ENCODE peak calls at places on chromosomes 12 and 14, in five cellular contexts. I is IMR-90, V is H1, K is mesendoderm, B is mesenchymal stem cell. J is an unnamed sample. For H3K36me3, the result is how much of the 10 kb centered on the place peaks cover.

GRCh38 chr12:92899388-92900001 is 29.6 kb downstream of the EEA1 start:
- DNase-seq in I (peak), V (peak), K (peak), B (peak), J (no peak)

GRCh38 chr12:78929075-78929418 is 64.5 kb downstream of the SYT1 start:
- DNase-seq in I (no peak), V (no peak), K (no peak), B (no peak), J (no peak)

GRCh38 chr12:116266220-116266619 is 11.3 kb downstream of the MED13L start:
- DNase-seq in I (peak), V (no peak), K (peak), B (peak), J (no peak)

GRCh38 chr14:31572955-31573354 is 11.8 kb downstream of the NUBPL start:
- DNase-seq in I (no peak), V (no peak), K (no peak), B (peak), J (no peak)

GRCh38 chr12:55935742-55936151 is 4.8 kb downstream of the DGKA start:
- DNase-seq in I (no peak), V (no peak), K (no peak), B (no peak), J (no peak)

GRCh38 chr12:16609140-16609539 is 3.2 kb upstream of the LMO3 start:
- DNase-seq in I (no peak), V (no peak), K (no peak), B (no peak), J (no peak)

GRCh38 chr14:99320621-99321235 is 48.7 kb upstream of the BCL11B start:
- DNase-seq in I (no peak), V (no peak), K (no peak), B (no peak), J (no peak)

GRCh38 chr14:93522221-93522620 is 91.5 kb downstream of the UNC79 start:
- DNase-seq in I (no peak), V (no peak), K (no peak), B (no peak), J (no peak)

GRCh38 chr12:123941485-123942276 is 30.9 kb downstream of the CCDC92 start:
- DNase-seq in I (no peak), V (no peak), K (no peak), B (no peak), J (no peak)

GRCh38 chr12:106645074-106645421 is 62.2 kb downstream of the RFX4 start:
- DNase-seq in I (no peak), V (no peak), K (no peak), B (no peak), J (no peak)

GRCh38 chr12:79482921-79483320 is 207.8 kb downstream of the PAWR start:
- DNase-seq in I (no peak), V (no peak), K (no peak), B (no peak), J (no peak)

GRCh38 chr14:22802860-22803562 is 12.2 kb downstream of the SLC7A7 start:
- DNase-seq in I (peak), V (no peak), K (no peak), B (no peak), J (no peak)

GRCh38 chr12:115337693-115338543 is 653.9 kb upstream of the TBX3 start:
- DNase-seq in I (peak), V (no peak), K (peak), B (peak), J (no peak)

GRCh38 chr12:991350-992278 is 591 bp downstream of the ERC1 start:
- DNase-seq in I (peak), V (no peak), K (peak), B (peak), J (no peak)

GRCh38 chr14:79597561-79597960 is 613.7 kb downstream of the DIO2 start:
- DNase-seq in I (peak), V (no peak), K (no peak), B (peak), J (no peak)

GRCh38 chr12:27424631-27425230 is 21.8 kb upstream of the SMCO2 start:
- DNase-seq in I (peak), V (no peak), K (peak), B (peak), J (no peak)

GRCh38 chr12:121939992-121940766 is 21.8 kb downstream of the CFAP251 start:
- DNase-seq in I (no peak), V (no peak), K (peak), B (no peak), J (no peak)

GRCh38 chr12:107468182-107468581 is 217.4 kb upstream of the PWP1 start:
- DNase-seq in I (peak), V (no peak), K (no peak), B (no peak), J (no peak)

GRCh38 chr14:44030963-44031362 is 476.1 kb downstream of the FSCB start:
- DNase-seq in I (no peak), V (no peak), K (peak), B (no peak), J (peak)

GRCh38 chr12:130761537-130762318 is 45.6 kb upstream of the RIMBP2 start:
- DNase-seq in I (peak), V (no peak), K (peak), B (peak), J (peak)

GRCh38 chr14:103735815-103736545 is 20.4 kb downstream of the ZFYVE21 start:
- DNase-seq in I (no peak), V (no peak), K (no peak), B (no peak), J (no peak)

GRCh38 chr12:34291001-34291400 is 268.7 kb downstream of the ALG10 start:
- DNase-seq in I (no peak), V (no peak), K (no peak), B (no peak), J (no peak)

GRCh38 chr14:53608369-53608768 is 348.3 kb downstream of the BMP4 start:
- DNase-seq in I (no peak), V (no peak), K (no peak), B (no peak), J (no peak)

GRCh38 chr14:95683793-95684192 is 2.4 kb upstream of the TCL1B start:
- DNase-seq in I (no peak), V (no peak), K (peak), B (no peak), J (no peak)

GRCh38 chr12:57803317-57803893 is 15.1 kb downstream of the AVIL start:
- DNase-seq in I (peak), V (peak), K (peak), B (peak), J (no peak)

GRCh38 chr14:64675246-64675645 is 29.0 kb upstream of the PLEKHG3 start:
- DNase-seq in I (no peak), V (no peak), K (no peak), B (no peak), J (no peak)

GRCh38 chr12:13864081-13864673 is 117.2 kb downstream of the GRIN2B start:
- DNase-seq in I (peak), V (peak), K (peak), B (peak), J (peak)

GRCh38 chr14:100387450-100387849 is 64.3 kb downstream of the SLC25A47 start:
- DNase-seq in I (no peak), V (no peak), K (no peak), B (no peak), J (no peak)

GRCh38 chr14:21087294-21088091 is 11.0 kb downstream of the ZNF219 start:
- DNase-seq in I (peak), V (no peak), K (peak), B (peak), J (peak)

GRCh38 chr14:37588667-37588955 is 6.4 kb downstream of the FOXA1 start:
- DNase-seq in I (no peak), V (no peak), K (no peak), B (peak), J (no peak)

GRCh38 chr14:90184094-90184493 is 72.3 kb upstream of the PSMC1 start:
- DNase-seq in I (no peak), V (no peak), K (no peak), B (no peak), J (no peak)

GRCh38 chr12:96136129-96136528 is 58.0 kb upstream of the ELK3 start:
- DNase-seq in I (peak), V (no peak), K (peak), B (peak), J (no peak)

GRCh38 chr12:47736877-47737676 is 11.8 kb upstream of the ENDOU start:
- DNase-seq in I (peak), V (no peak), K (no peak), B (peak), J (no peak)

GRCh38 chr14:104821971-104822608 is 21.2 kb downstream of the ZBTB42 start:
- DNase-seq in I (no peak), V (no peak), K (no peak), B (no peak), J (no peak)

GRCh38 chr14:52618602-52619001 is 66.0 kb downstream of the GPR137C start:
- DNase-seq in I (no peak), V (no peak), K (no peak), B (no peak), J (no peak)

GRCh38 chr12:70365648-70366518 is at the start of gene KCNMB4:
- DNase-seq in I (peak), V (peak), K (peak), B (peak), J (peak)

GRCh38 chr12:52062167-52063080 is 7.4 kb upstream of the ATG101 start:
- DNase-seq in I (no peak), V (no peak), K (no peak), B (peak), J (no peak)

GRCh38 chr12:104094284-104094683 is 30.0 kb downstream of the HCFC2 start:
- DNase-seq in I (peak), V (no peak), K (no peak), B (peak), J (no peak)
- H2BK120ac ChIP-seq in I (peak), V (no peak), K (no peak), B (no peak), J (no peak)

GRCh38 chr12:68807576-68808387 is at the start of gene MDM2:
- DNase-seq in I (peak), V (peak), K (peak), B (peak), J (peak)
- H2BK15ac ChIP-seq in I (peak), V (no peak), K (no peak), B (peak), J (peak)

DNA sequence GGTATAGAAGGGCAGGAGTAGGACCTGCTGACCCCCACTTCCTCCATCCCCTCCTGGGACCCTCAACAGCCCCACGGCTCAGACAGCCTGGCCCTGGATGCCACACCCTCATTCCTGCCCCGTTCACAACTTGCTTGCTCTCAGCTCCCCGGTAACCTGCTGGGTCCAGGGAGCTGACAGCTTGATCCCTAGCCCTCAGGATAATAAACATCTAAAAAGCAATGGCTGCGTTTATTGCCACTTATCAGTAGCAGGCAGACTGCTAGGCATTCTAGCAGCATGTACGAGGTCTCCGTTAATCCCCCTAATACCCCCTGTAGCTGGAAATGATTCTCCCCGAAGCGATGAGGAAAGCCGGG is 24.3 kb upstream of the RPLP0 start:
- DNase-seq in I (no peak), V (no peak), K (peak), B (no peak), J (no peak)
- H3K36me3 ChIP-seq in I (under half), V (under half), K (under half), B (half or more), J (under half)

DNA sequence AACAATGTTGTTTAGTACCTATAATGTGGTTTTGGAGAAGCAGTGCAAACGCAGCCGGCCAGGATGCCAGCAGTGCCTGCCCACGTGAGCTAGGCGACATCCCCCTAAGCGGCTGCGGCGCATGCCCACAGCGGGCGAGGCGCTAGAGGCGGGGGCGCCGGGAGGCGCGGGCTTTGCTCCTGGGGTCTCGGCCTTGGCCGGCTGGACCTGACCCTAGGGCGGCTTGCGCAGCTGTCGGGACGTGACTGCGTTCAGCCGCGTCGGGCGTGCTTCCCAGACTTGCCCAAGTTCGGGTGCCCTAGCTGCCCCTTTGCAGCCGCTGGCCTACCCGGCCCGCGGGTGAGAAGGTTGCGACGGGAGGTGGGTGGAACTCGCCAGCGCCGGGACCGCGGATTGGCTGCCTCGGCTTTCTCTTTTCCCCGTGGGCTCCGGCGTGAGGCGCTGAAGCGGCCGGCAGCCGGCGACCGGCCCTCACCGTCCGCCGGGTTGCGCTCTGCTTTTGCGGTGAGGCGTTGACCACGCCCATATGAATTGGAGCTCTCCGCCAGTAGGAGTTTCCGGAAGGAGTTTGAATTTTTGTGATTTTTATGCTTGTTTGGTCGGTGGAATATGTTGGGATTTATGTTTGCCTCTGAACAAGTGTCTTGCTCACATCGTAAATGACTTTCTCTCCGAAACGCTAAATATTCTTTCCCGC is at the start of gene TMEM19:
- DNase-seq in I (peak), V (peak), K (peak), B (peak), J (peak)
- H2BK120ac ChIP-seq in I (peak), V (no peak), K (no peak), B (peak), J (peak)

GRCh38 chr12:120388711-120389431 is 19.9 kb upstream of the MSI1 start:
- DNase-seq in I (no peak), V (peak), K (peak), B (no peak), J (peak)
- H2BK15ac ChIP-seq in I (no peak), V (no peak), K (no peak), B (no peak), J (no peak)

DNA sequence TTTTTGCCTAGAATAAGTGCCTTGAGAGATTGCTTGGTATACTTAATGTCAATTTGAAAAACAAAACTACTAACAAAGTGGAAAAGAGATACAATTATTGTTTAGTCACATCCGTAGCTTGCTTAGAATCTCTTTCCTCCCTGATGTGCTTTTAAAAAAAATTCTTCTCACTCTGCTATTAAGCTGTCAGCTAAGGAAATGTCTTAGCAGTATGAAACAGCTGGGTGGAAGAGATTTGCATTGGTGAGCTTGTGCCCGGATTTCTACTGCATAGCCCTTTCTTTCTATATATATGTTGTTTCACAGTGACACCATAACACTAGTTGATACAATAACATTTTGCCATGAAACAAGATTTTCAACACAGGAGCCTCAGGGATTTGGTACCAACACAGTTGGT is 229.4 kb upstream of the RGS6 start:
- DNase-seq in I (no peak), V (no peak), K (no peak), B (peak), J (no peak)
- H3K36me3 ChIP-seq in I (under half), V (under half), K (under half), B (under half), J (under half)

GRCh38 chr14:88130057-88130432 is 125.1 kb downstream of the GPR65 start:
- DNase-seq in I (no peak), V (no peak), K (no peak), B (no peak), J (no peak)

GRCh38 chr14:88128811-88129210 is 123.9 kb downstream of the GPR65 start:
- DNase-seq in I (no peak), V (no peak), K (no peak), B (no peak), J (no peak)

DNA sequence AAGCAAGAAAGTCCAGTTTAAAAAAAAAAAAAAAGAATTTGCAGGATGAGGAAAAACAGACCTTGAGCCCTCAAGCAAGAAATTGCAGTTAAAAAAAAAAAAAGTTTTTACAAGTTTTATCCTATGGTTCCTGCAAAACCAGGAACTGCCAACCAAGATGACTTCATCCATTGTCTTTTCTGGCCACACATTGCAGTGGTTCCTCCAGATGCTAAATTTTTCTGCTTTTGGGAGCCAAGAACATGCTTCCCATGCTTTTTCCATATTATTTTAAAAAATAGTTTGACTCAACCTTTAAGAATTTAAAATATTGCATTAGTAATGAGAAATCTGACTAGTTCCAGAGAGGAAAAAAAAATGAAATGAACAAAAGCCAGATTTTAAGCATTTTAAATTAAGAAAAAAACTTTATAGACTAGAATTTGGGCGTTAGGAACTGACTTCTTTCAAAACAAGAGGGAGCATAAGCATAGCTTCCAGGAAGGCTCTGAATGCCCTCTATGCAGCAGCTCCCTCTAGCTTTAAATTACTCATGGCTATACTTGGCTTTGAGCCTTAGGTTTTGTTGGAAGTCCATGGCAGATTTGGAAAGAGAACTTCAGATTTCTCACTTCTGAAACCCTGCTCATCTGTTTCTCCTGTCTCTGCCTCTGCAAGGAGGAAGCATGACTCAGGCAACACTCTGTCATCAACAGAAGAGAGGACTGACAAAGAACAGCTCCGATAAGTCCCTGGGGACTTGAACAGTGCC is 124.5 kb downstream of the GPR65 start:
- DNase-seq in I (peak), V (no peak), K (peak), B (peak), J (no peak)
- H2BK120ac ChIP-seq in I (no peak), V (no peak), K (no peak), B (no peak), J (no peak)